ENCODE peak calls at places on chromosomes 3 and 15, in five cellular contexts. E is CD4-positive, alpha-beta T cell; B is CD8-positive, alpha-beta T cell; R is body of pancreas; M is cardiac muscle cell. Y is an unnamed sample.

GRCh38 chr3:172057059-172057458 is 17.7 kb downstream of the FNDC3B start:
- DNase-seq in R (no peak), M (no peak), E (no peak), B (no peak), Y (no peak)

GRCh38 chr3:48715179-48715800 is 1.7 kb downstream of the IP6K2 start:
- DNase-seq in R (no peak), E (no peak), M (peak; percentile 18), B (no peak), Y (no peak)

GRCh38 chr3:123429362-123430125 is 19.3 kb downstream of the ADCY5 start:
- DNase-seq in B (no peak), R (no peak), E (no peak), M (no peak), Y (no peak)

GRCh38 chr15:78715930-78716329 is 74.9 kb upstream of the CHRNB4 start:
- DNase-seq in E (no peak), B (no peak), R (no peak), M (no peak), Y (no peak)

GRCh38 chr3:125194849-125195601 is 17.5 kb downstream of the SLC12A8 start:
- DNase-seq in R (no peak), M (no peak), B (no peak), E (no peak), Y (no peak)

GRCh38 chr15:95857758-95858157 is 472.7 kb upstream of the NR2F2 start:
- DNase-seq in R (no peak), E (no peak), M (no peak), B (no peak), Y (no peak)

GRCh38 chr15:51094606-51095569 is at the start of gene TNFAIP8L3:
- DNase-seq in E (no peak), M (peak; percentile 61), B (no peak), R (no peak), Y (peak; percentile 59)

GRCh38 chr3:117080899-117081298 is 371.3 kb downstream of the TUSC7 start:
- DNase-seq in B (no peak), R (no peak), E (no peak), M (no peak), Y (no peak)

GRCh38 chr3:141412936-141413354 is 44.6 kb downstream of the ZBTB38 start:
- DNase-seq in B (no peak), E (no peak), M (no peak), R (peak; percentile 95), Y (no peak)

GRCh38 chr3:118597184-118597583 is 437.5 kb downstream of the IGSF11 start:
- DNase-seq in E (no peak), R (no peak), B (no peak), M (no peak), Y (no peak)

GRCh38 chr3:15450611-15451467 is 23.4 kb downstream of the EAF1 start:
- DNase-seq in R (no peak), M (no peak), B (no peak), E (no peak), Y (no peak)

GRCh38 chr15:94451461-94451860 is 220.1 kb downstream of the MCTP2 start:
- DNase-seq in B (no peak), E (no peak), M (no peak), R (no peak), Y (no peak)

GRCh38 chr3:12662593-12663310 is 1.2 kb downstream of the RAF1 start:
- DNase-seq in R (peak; percentile 36), M (peak; percentile 66), B (peak; percentile 37), E (peak; percentile 44), Y (no peak)

GRCh38 chr3:89113344-89113743 is 5.9 kb downstream of the EPHA3 start:
- DNase-seq in E (no peak), R (no peak), B (no peak), M (no peak), Y (no peak)

GRCh38 chr3:69791111-69791510 is 51.8 kb downstream of the MITF start:
- DNase-seq in B (no peak), R (peak; percentile 56), M (peak; percentile 73), E (no peak), Y (no peak)

GRCh38 chr3:187000711-187001151 is 70.4 kb downstream of the ST6GAL1 start:
- DNase-seq in M (no peak), R (no peak), E (no peak), B (no peak), Y (peak; percentile 63)

GRCh38 chr3:169454823-169455222 is 208.7 kb downstream of the MECOM start:
- DNase-seq in M (no peak), R (no peak), E (no peak), B (no peak), Y (no peak)

GRCh38 chr3:35383719-35384555 is 255.4 kb upstream of the ARPP21 start:
- DNase-seq in B (no peak), R (no peak), E (no peak), M (no peak), Y (no peak)

GRCh38 chr3:134374791-134375541 is 719 bp upstream of the AMOTL2 start:
- DNase-seq in M (no peak), B (no peak), E (no peak), R (peak; percentile 64), Y (no peak)

GRCh38 chr3:127084401-127084990 is 101.6 kb downstream of the PLXNA1 start:
- DNase-seq in R (no peak), E (no peak), B (no peak), M (no peak), Y (no peak)

GRCh38 chr15:39807791-39808190 is 25.1 kb upstream of the FSIP1 start:
- DNase-seq in B (no peak), E (no peak), R (no peak), M (no peak), Y (no peak)

GRCh38 chr3:125916376-125916978 is 52.5 kb upstream of the ROPN1B start:
- DNase-seq in R (no peak), M (peak; percentile 95), B (peak; percentile 94), E (peak; percentile 94), Y (peak; percentile 92)

GRCh38 chr3:193805448-193805847 is 212.4 kb downstream of the OPA1 start:
- DNase-seq in M (peak; percentile 46), E (no peak), R (peak; percentile 86), B (no peak), Y (no peak)

GRCh38 chr3:133472242-133472641 is 72.4 kb downstream of the BFSP2 start:
- DNase-seq in M (peak; percentile 58), B (no peak), R (peak; percentile 28), E (no peak), Y (no peak)

GRCh38 chr3:187804120-187805106 is 59.1 kb upstream of the BCL6 start:
- DNase-seq in B (no peak), M (no peak), R (no peak), E (no peak), Y (no peak)

GRCh38 chr3:189488241-189488767 is 142.9 kb upstream of the TP63 start:
- DNase-seq in B (no peak), E (no peak), M (no peak), R (no peak), Y (no peak)

GRCh38 chr3:170692720-170693119 is 106.8 kb upstream of the SLC7A14 start:
- DNase-seq in B (no peak), R (no peak), E (no peak), M (no peak), Y (no peak)

GRCh38 chr3:44762170-44762677 is 630 bp downstream of the KIF15 start:
- DNase-seq in E (no peak), R (no peak), M (no peak), B (no peak), Y (no peak)

GRCh38 chr3:155744091-155744625 is 713 bp downstream of the PLCH1 start:
- DNase-seq in R (peak; percentile 66), M (peak; percentile 77), E (peak; percentile 45), B (peak; percentile 21), Y (peak; percentile 63)

GRCh38 chr3:160676547-160677303 is at the start of gene ARL14:
- DNase-seq in E (no peak), B (no peak), M (no peak), R (peak; percentile 81), Y (no peak)

DNA sequence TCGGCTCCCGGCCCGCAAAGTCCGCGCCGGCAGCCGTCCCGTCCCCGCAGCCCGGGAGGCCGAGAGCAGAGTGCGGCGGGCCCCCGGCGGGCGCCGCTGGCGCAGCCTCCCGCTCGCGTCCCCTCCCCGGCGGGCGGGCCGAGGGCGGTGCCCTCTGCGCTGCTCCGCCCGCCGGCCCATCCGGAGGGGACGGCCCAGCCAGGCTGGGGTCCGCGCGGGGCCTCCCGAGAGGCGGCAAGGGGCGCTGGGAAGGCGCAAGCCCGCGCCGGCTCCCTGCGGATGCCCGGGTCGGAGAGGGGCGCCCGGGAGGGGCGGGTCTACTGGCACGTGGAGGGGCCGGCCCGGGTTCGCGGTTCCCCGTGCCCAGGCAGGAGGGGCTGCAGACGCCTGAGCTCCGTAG is at the start of the genes CLCN2 and POLR2H:
- DNase-seq in M (peak; percentile 92), B (peak; percentile 40), R (peak; percentile 47), E (peak; percentile 52), Y (peak; percentile 79)
- TF ChIP-seq CTCF in M (no peak), B (no peak), R (no peak), E (no peak), Y (no peak)

GRCh38 chr3:113254171-113254947 is 43.0 kb downstream of the BOC start:
- DNase-seq in B (no peak), M (no peak), E (no peak), R (no peak), Y (no peak)
- TF ChIP-seq CTCF in B (no peak), M (no peak), E (no peak), R (no peak), Y (no peak)

DNA sequence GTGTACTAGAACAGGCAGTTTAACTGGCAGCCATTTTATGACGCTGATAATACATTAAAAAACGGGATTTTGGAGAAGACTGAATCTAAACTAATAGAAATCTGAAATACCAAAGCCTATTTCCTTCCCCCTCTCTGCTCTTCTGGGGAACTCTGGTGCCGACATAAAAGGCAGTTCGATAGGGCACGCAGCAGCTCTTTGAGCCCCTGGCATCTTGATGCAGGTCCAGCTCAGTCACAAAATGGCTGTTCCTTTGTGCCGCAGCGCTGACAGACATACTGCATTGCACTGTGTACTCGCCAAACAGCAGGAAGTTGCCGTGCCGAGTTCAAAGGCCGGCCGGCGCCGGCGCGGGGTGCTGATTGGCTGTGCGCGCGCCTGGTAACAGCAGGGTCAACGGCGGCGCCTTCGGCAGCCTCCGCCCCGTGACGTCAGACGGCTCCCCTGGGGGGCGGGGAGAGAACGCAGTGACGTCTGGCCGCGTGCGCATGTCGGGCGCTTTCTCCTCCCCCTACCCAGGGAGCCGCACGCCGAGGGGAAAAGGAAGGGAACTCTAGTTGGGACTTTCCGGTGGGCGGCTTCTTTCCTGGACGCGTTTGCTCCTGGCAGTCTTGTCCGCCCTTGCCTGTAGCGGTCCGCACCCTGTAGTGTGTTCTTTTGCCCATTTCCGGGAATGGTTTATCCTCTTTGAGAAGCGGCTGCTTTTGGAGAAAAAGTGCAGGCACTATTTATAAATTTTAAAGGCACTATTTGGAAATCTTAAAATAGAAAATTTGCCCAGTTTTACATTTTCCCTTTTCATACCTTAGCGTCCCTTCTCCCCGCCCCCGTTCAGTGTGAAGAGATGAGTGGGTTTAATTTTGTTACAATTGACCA is 4.1 kb downstream of the CHD2 start:
- DNase-seq in M (peak; percentile 98), R (peak; percentile 99), B (peak; percentile 98), E (peak; percentile 99), Y (peak; percentile 90)
- TF ChIP-seq CTCF in M (no peak), R (no peak), B (no peak), E (no peak), Y (no peak)

GRCh38 chr3:163273694-163274093 is 1777.1 kb downstream of the OTOL1 start:
- DNase-seq in B (no peak), M (no peak), E (no peak), R (no peak), Y (no peak)
- TF ChIP-seq CTCF in B (no peak), M (no peak), E (no peak), R (no peak), Y (no peak)

DNA sequence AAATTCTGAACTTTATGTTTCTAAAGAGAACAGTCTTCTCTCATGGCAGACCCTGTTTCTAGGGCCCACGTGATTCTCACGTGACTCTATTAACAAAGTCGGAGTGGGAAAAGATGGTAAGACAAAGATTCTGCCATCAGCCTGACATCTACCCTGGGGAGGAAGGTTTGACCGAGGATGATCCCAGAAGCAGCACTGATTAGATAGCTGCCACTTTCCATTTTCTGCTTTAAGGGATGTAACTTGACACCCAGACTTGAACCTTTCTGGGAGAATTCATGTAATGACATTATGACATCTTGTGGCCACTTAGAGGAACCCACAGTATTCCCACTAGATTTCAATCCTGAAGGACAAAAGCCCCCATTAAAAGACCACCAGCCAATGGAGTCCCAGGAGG is 480.3 kb upstream of the PROK2 start:
- DNase-seq in M (peak; percentile 47), R (no peak), E (no peak), B (no peak), Y (no peak)
- TF ChIP-seq CTCF in M (peak; percentile 52), R (peak; percentile 26), E (no peak), B (no peak), Y (no peak)

Y was measured in GM10248.